ENCODE peak calls at places on chromosomes 6 and 20, in four cellular contexts. T, H, X and W are unnamed samples. For H3K4me1, the result is how much of the 10 kb centered on the place peaks cover.

GRCh38 chr6:37931076-37931465 is 111.5 kb downstream of the ZFAND3 start:
- DNase-seq in H (no peak), T (no peak), X (no peak), W (no peak)

GRCh38 chr6:41644297-41644879 is 6.1 kb downstream of the MDFI start:
- DNase-seq in X (no peak), T (no peak), H (no peak), W (no peak)

GRCh38 chr20:22901921-22902320 is 133.2 kb upstream of the SSTR4 start:
- DNase-seq in X (no peak), H (no peak), T (no peak), W (no peak)

GRCh38 chr6:170221753-170222400 is 69.0 kb downstream of the DLL1 start:
- DNase-seq in H (no peak), X (no peak), T (no peak), W (no peak)

GRCh38 chr6:109239918-109240321 is 142.3 kb downstream of the CD164 start:
- DNase-seq in H (no peak), T (no peak), X (no peak), W (no peak)

GRCh38 chr6:165847407-165848098 is 184.5 kb upstream of the PDE10A start:
- DNase-seq in T (no peak), X (no peak), H (no peak), W (peak)

GRCh38 chr20:57264908-57265648 is 1.4 kb downstream of the BMP7 start:
- DNase-seq in T (no peak), H (no peak), X (peak), W (no peak)

GRCh38 chr6:41707565-41708200 is 27.7 kb downstream of the TFEB start:
- DNase-seq in T (no peak), H (no peak), X (no peak), W (no peak)

GRCh38 chr6:117481278-117481925 is 1.1 kb upstream of the DCBLD1 start:
- DNase-seq in X (peak), T (no peak), H (no peak), W (peak)

GRCh38 chr6:167471548-167471930 is 146.7 kb downstream of the TTLL2 start:
- DNase-seq in X (no peak), H (no peak), T (no peak), W (no peak)

GRCh38 chr20:21104921-21105320 is 1.2 kb downstream of the LINC00237 start:
- DNase-seq in X (no peak), H (no peak), T (no peak), W (no peak)

GRCh38 chr6:142377112-142377848 is 75.5 kb downstream of the ADGRG6 start:
- DNase-seq in H (peak), T (no peak), X (peak), W (no peak)

GRCh38 chr6:31744422-31744821 is 4.6 kb downstream of the MSH5 start:
- DNase-seq in T (no peak), H (no peak), X (no peak), W (no peak)

GRCh38 chr20:56676001-56676400 is 46.9 kb downstream of the TFAP2C start:
- DNase-seq in X (no peak), H (no peak), T (no peak), W (no peak)

GRCh38 chr6:167090171-167090570 is 32.7 kb upstream of the CCR6 start:
- DNase-seq in X (no peak), H (no peak), T (no peak), W (no peak)

GRCh38 chr20:31836853-31837608 is 8.4 kb downstream of the FOXS1 start:
- DNase-seq in X (no peak), H (no peak), T (no peak), W (no peak)

GRCh38 chr20:48841861-48842529 is 14.2 kb upstream of the PREX1 start:
- DNase-seq in X (no peak), T (peak), H (peak), W (no peak)

GRCh38 chr6:126919947-126920346 is 198.5 kb upstream of the RSPO3 start:
- DNase-seq in T (peak), X (no peak), H (peak), W (no peak)

GRCh38 chr20:61856626-61857413 is 208.9 kb downstream of the TAF4 start:
- DNase-seq in X (no peak), H (no peak), T (no peak), W (no peak)

GRCh38 chr6:48176909-48177308 is 65.9 kb upstream of the PTCHD4 start:
- DNase-seq in T (no peak), X (no peak), H (no peak), W (no peak)

GRCh38 chr20:38640486-38640885 is 38.9 kb downstream of the ARHGAP40 start:
- DNase-seq in T (no peak), H (no peak), X (peak), W (no peak)

GRCh38 chr6:167906899-167907298 is 80.2 kb downstream of the AFDN start:
- DNase-seq in H (no peak), T (no peak), X (peak), W (no peak)

GRCh38 chr6:117280922-117281321 is 15.6 kb downstream of the VGLL2 start:
- DNase-seq in X (no peak), H (peak), T (no peak), W (no peak)

GRCh38 chr6:157430834-157431233 is 49.8 kb downstream of the ZDHHC14 start:
- DNase-seq in T (no peak), H (no peak), X (no peak), W (no peak)

GRCh38 chr6:34065470-34066283 is 80.2 kb downstream of the GRM4 start:
- DNase-seq in H (no peak), X (no peak), T (no peak), W (no peak)

GRCh38 chr6:134077301-134077700 is 24.9 kb upstream of the SLC2A12 start:
- DNase-seq in H (peak), X (no peak), T (peak), W (no peak)

GRCh38 chr6:31585531-31585930 is 546 bp upstream of the LST1 start:
- DNase-seq in X (no peak), T (no peak), H (peak), W (no peak)

GRCh38 chr20:64077094-64077493 is 2.2 kb downstream of the RGS19 start:
- DNase-seq in T (no peak), X (no peak), H (no peak), W (peak)

GRCh38 chr6:152595507-152595906 is 41.7 kb downstream of the SYNE1 start:
- DNase-seq in H (peak), T (no peak), X (peak), W (no peak)

GRCh38 chr6:152401978-152402377 is 235.2 kb downstream of the SYNE1 start:
- DNase-seq in X (no peak), T (peak), H (peak), W (no peak)

GRCh38 chr6:95686858-95687257 is 109.5 kb downstream of the MANEA start:
- DNase-seq in X (no peak), T (no peak), H (no peak), W (no peak)

GRCh38 chr6:82624251-82624650 is 260.6 kb downstream of the TPBG start:
- DNase-seq in X (no peak), T (no peak), H (no peak), W (no peak)

GRCh38 chr6:56357616-56358373 is 110.4 kb upstream of the COL21A1 start:
- DNase-seq in X (no peak), H (peak), T (no peak), W (no peak)

GRCh38 chr6:64217721-64218603 is 582.4 kb downstream of the PHF3 start:
- DNase-seq in H (peak), X (no peak), T (no peak), W (no peak)

GRCh38 chr20:21622097-21622496 is 83.4 kb upstream of the PAX1 start:
- DNase-seq in T (no peak), H (peak), X (no peak), W (no peak)

GRCh38 chr6:161542581-161542980 is 268.7 kb upstream of the AGPAT4 start:
- DNase-seq in X (no peak), H (no peak), T (no peak), W (no peak)

GRCh38 chr20:32603046-32603726 is 18.1 kb upstream of the NOL4L start:
- DNase-seq in T (no peak), H (no peak), X (no peak), W (no peak)

GRCh38 chr6:149834513-149835481 is 29.4 kb downstream of the LRP11 start:
- DNase-seq in X (peak), T (peak), H (peak), W (peak)

GRCh38 chr6:113361014-113361645 is 496.0 kb upstream of the MARCKS start:
- DNase-seq in T (peak), X (no peak), H (peak), W (no peak)

GRCh38 chr6:113364781-113365545 is 492.2 kb upstream of the MARCKS start:
- DNase-seq in H (peak), T (no peak), X (no peak), W (no peak)

GRCh38 chr6:113359155-113360140 is 497.7 kb upstream of the MARCKS start:
- DNase-seq in X (peak), H (peak), T (no peak), W (no peak)

GRCh38 chr6:113362542-113363430 is 494.4 kb upstream of the MARCKS start:
- DNase-seq in T (no peak), X (no peak), H (peak), W (no peak)

DNA sequence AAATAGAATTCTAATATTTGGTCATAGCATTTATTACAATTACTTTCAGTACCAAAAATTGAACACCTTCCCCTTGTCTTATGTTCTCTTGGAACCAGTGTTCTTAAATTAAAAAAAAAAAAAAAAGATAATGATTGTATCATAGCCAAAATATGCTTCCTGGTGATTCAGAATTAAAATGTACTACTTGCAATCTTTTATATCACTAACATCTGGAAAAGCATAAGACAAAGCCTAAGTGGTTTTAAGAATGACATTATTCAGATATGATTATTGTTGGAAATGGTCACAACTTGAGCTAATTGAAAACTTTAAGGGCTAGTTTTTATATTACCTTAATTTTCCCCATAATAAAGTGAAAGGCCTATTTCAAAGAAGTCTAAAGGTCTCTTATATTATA is 493.3 kb upstream of the MARCKS start:
- DNase-seq in H (no peak), X (no peak), T (no peak), W (no peak)
- H3K4me1 ChIP-seq in H (half or more), X (under half), T (under half), W (under half)

DNA sequence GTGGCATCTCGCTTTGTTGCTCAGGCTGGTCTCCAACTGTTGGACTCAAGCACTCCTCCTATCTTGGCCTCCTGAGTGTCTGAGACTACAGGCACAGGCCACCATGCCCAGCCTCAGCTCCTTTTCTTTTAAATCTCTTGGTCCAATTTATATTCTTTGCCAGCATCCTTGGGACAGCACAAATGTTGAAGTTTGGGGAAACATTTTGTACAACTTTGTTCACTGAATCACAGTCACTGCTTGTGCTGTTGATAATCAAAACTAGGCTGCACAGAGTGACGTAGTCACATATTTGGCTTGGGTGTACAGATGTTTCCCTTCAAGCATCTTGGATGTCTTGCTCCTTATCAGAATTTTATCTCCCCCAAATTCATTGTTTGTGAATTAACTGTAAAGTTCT is 17.8 kb downstream of the CARMIL1 start:
- DNase-seq in X (no peak), T (no peak), H (no peak), W (no peak)
- H3K4me1 ChIP-seq in X (under half), T (under half), H (under half), W (under half)

DNA sequence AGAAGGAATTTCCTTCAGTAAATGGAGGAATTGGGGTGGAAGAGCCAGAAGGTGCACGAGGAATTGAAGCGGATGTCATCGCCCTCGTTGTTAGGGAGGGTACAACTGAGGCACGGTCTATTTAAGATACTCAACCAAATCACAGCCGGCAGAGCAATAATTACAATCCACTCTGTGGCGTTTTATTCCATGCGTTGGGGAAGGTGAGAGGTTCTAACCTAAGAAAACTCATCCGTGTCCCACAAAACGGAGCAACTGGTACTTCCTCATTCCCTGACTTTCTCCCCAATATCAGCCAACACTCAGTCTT is 802 bp upstream of the RRBP1 start:
- DNase-seq in T (no peak), H (no peak), X (no peak), W (no peak)
- H3K4me1 ChIP-seq in T (under half), H (under half), X (under half), W (under half)

GRCh38 chr20:35316086-35316485 is 23.9 kb upstream of the FAM83C start:
- DNase-seq in X (no peak), H (peak), T (no peak), W (no peak)

GRCh38 chr20:35317416-35317815 is 25.2 kb upstream of the FAM83C start:
- DNase-seq in X (no peak), T (no peak), H (no peak), W (no peak)

GRCh38 chr20:35318502-35319157 is 26.4 kb upstream of the FAM83C start:
- DNase-seq in X (no peak), T (peak), H (peak), W (no peak)

GRCh38 chr20:35319206-35320197 is 27.3 kb upstream of the FAM83C start:
- DNase-seq in H (peak), T (peak), X (no peak), W (no peak)

GRCh38 chr20:35320396-35321126 is 28.3 kb upstream of the FAM83C start:
- DNase-seq in T (peak), H (peak), X (no peak), W (no peak)
- H3K4me1 ChIP-seq in T (under half), H (under half), X (under half), W (under half)